ENCODE peak calls at places on chromosomes 16 and 17, in five cellular contexts. One of them, this sample, is unnamed.

GRCh38 chr16:54034684-54035083 is 251.9 kb downstream of the IRX3 start:
- DNase-seq in anterior cingulate cortex: no peak
- DNase-seq in glutamatergic neuron: no peak
- DNase-seq in HFFc6: no peak
- DNase-seq in activated T-helper 1 cell treated with Interleukin-2 at 50 U/mL for 16 hours: no peak
- DNase-seq in this sample: no peak

GRCh38 chr17:16988749-16989229 is 16.9 kb upstream of the TNFRSF13B start:
- DNase-seq in anterior cingulate cortex: no peak
- DNase-seq in HFFc6: no peak
- DNase-seq in activated T-helper 1 cell treated with Interleukin-2 at 50 U/mL for 16 hours: no peak
- DNase-seq in glutamatergic neuron: no peak
- DNase-seq in this sample: no peak

GRCh38 chr17:12627177-12627629 is 38.5 kb upstream of the MYOCD start:
- DNase-seq in HFFc6: peak
- DNase-seq in anterior cingulate cortex: no peak
- DNase-seq in activated T-helper 1 cell treated with Interleukin-2 at 50 U/mL for 16 hours: no peak
- DNase-seq in glutamatergic neuron: no peak
- DNase-seq in this sample: no peak

GRCh38 chr17:74755533-74755932 is 7.1 kb downstream of the NHERF1 start:
- DNase-seq in activated T-helper 1 cell treated with Interleukin-2 at 50 U/mL for 16 hours: no peak
- DNase-seq in anterior cingulate cortex: no peak
- DNase-seq in HFFc6: no peak
- DNase-seq in glutamatergic neuron: no peak
- DNase-seq in this sample: no peak

GRCh38 chr17:43905400-43905984 is 1.8 kb downstream of the MPP2 start:
- DNase-seq in glutamatergic neuron: no peak
- DNase-seq in activated T-helper 1 cell treated with Interleukin-2 at 50 U/mL for 16 hours: no peak
- DNase-seq in anterior cingulate cortex: no peak
- DNase-seq in HFFc6: no peak
- DNase-seq in this sample: no peak

GRCh38 chr17:71792966-71793365 is 327.9 kb upstream of the SOX9 start:
- DNase-seq in anterior cingulate cortex: no peak
- DNase-seq in glutamatergic neuron: no peak
- DNase-seq in activated T-helper 1 cell treated with Interleukin-2 at 50 U/mL for 16 hours: no peak
- DNase-seq in HFFc6: peak
- DNase-seq in this sample: no peak

GRCh38 chr17:7294614-7295153 is at the start of gene YBX2:
- DNase-seq in anterior cingulate cortex: no peak
- DNase-seq in glutamatergic neuron: peak
- DNase-seq in activated T-helper 1 cell treated with Interleukin-2 at 50 U/mL for 16 hours: peak
- DNase-seq in HFFc6: no peak
- DNase-seq in this sample: no peak

GRCh38 chr17:81027038-81027437 is 7.9 kb upstream of the BAIAP2 start:
- DNase-seq in activated T-helper 1 cell treated with Interleukin-2 at 50 U/mL for 16 hours: no peak
- DNase-seq in glutamatergic neuron: no peak
- DNase-seq in HFFc6: no peak
- DNase-seq in anterior cingulate cortex: no peak
- DNase-seq in this sample: no peak

GRCh38 chr16:56910114-56910511 is 21.8 kb upstream of the HERPUD1 start:
- DNase-seq in activated T-helper 1 cell treated with Interleukin-2 at 50 U/mL for 16 hours: no peak
- DNase-seq in glutamatergic neuron: no peak
- DNase-seq in anterior cingulate cortex: no peak
- DNase-seq in HFFc6: no peak
- DNase-seq in this sample: no peak

GRCh38 chr17:19651461-19652238 is 3.1 kb downstream of the ALDH3A2 start:
- DNase-seq in glutamatergic neuron: no peak
- DNase-seq in activated T-helper 1 cell treated with Interleukin-2 at 50 U/mL for 16 hours: no peak
- DNase-seq in HFFc6: no peak
- DNase-seq in anterior cingulate cortex: no peak
- DNase-seq in this sample: no peak

GRCh38 chr17:74521701-74522201 is 9.5 kb downstream of the CD300LB start:
- DNase-seq in glutamatergic neuron: no peak
- DNase-seq in activated T-helper 1 cell treated with Interleukin-2 at 50 U/mL for 16 hours: no peak
- DNase-seq in anterior cingulate cortex: no peak
- DNase-seq in HFFc6: no peak
- DNase-seq in this sample: peak

GRCh38 chr16:77788196-77789084 is at the start of gene VAT1L:
- DNase-seq in anterior cingulate cortex: peak
- DNase-seq in activated T-helper 1 cell treated with Interleukin-2 at 50 U/mL for 16 hours: no peak
- DNase-seq in HFFc6: no peak
- DNase-seq in glutamatergic neuron: peak
- DNase-seq in this sample: peak

GRCh38 chr17:32103476-32104113 is 38.7 kb upstream of the RHOT1 start:
- DNase-seq in activated T-helper 1 cell treated with Interleukin-2 at 50 U/mL for 16 hours: no peak
- DNase-seq in glutamatergic neuron: no peak
- DNase-seq in HFFc6: no peak
- DNase-seq in anterior cingulate cortex: no peak
- DNase-seq in this sample: no peak

GRCh38 chr17:40366076-40366860 is 1.7 kb upstream of the GJD3 start:
- DNase-seq in glutamatergic neuron: no peak
- DNase-seq in HFFc6: no peak
- DNase-seq in activated T-helper 1 cell treated with Interleukin-2 at 50 U/mL for 16 hours: no peak
- DNase-seq in anterior cingulate cortex: no peak
- DNase-seq in this sample: no peak

GRCh38 chr16:1296688-1297412 is 12.6 kb upstream of the UBE2I start:
- DNase-seq in anterior cingulate cortex: no peak
- DNase-seq in HFFc6: peak
- DNase-seq in activated T-helper 1 cell treated with Interleukin-2 at 50 U/mL for 16 hours: no peak
- DNase-seq in glutamatergic neuron: no peak
- DNase-seq in this sample: no peak

GRCh38 chr17:44380767-44381166 is 8.7 kb downstream of the ITGA2B start:
- DNase-seq in glutamatergic neuron: no peak
- DNase-seq in HFFc6: no peak
- DNase-seq in anterior cingulate cortex: no peak
- DNase-seq in activated T-helper 1 cell treated with Interleukin-2 at 50 U/mL for 16 hours: no peak
- DNase-seq in this sample: no peak

GRCh38 chr17:81445642-81446500 is 50.6 kb downstream of the BAHCC1 start:
- DNase-seq in activated T-helper 1 cell treated with Interleukin-2 at 50 U/mL for 16 hours: no peak
- DNase-seq in HFFc6: no peak
- DNase-seq in anterior cingulate cortex: no peak
- DNase-seq in glutamatergic neuron: no peak
- DNase-seq in this sample: no peak

GRCh38 chr16:48963306-48963705 is 318.3 kb downstream of the CBLN1 start:
- DNase-seq in HFFc6: peak
- DNase-seq in glutamatergic neuron: no peak
- DNase-seq in activated T-helper 1 cell treated with Interleukin-2 at 50 U/mL for 16 hours: no peak
- DNase-seq in anterior cingulate cortex: no peak
- DNase-seq in this sample: no peak

GRCh38 chr17:17994271-17994670 is 21.6 kb downstream of the DRC3 start:
- DNase-seq in glutamatergic neuron: peak
- DNase-seq in anterior cingulate cortex: no peak
- DNase-seq in activated T-helper 1 cell treated with Interleukin-2 at 50 U/mL for 16 hours: no peak
- DNase-seq in HFFc6: no peak
- DNase-seq in this sample: peak

GRCh38 chr17:2084766-2085647 is 30.1 kb downstream of the HIC1 start:
- DNase-seq in activated T-helper 1 cell treated with Interleukin-2 at 50 U/mL for 16 hours: no peak
- DNase-seq in anterior cingulate cortex: no peak
- DNase-seq in HFFc6: peak
- DNase-seq in glutamatergic neuron: no peak
- DNase-seq in this sample: no peak

GRCh38 chr17:1906622-1907021 is 76.8 kb downstream of the RPA1 start:
- DNase-seq in anterior cingulate cortex: no peak
- DNase-seq in activated T-helper 1 cell treated with Interleukin-2 at 50 U/mL for 16 hours: no peak
- DNase-seq in glutamatergic neuron: no peak
- DNase-seq in HFFc6: no peak
- DNase-seq in this sample: no peak

GRCh38 chr16:14955546-14956231 is 18.4 kb downstream of the NPIPA1 start:
- DNase-seq in activated T-helper 1 cell treated with Interleukin-2 at 50 U/mL for 16 hours: no peak
- DNase-seq in HFFc6: no peak
- DNase-seq in glutamatergic neuron: no peak
- DNase-seq in anterior cingulate cortex: no peak
- DNase-seq in this sample: no peak

GRCh38 chr17:47277921-47278320 is 24.3 kb downstream of the ITGB3 start:
- DNase-seq in activated T-helper 1 cell treated with Interleukin-2 at 50 U/mL for 16 hours: no peak
- DNase-seq in anterior cingulate cortex: no peak
- DNase-seq in HFFc6: no peak
- DNase-seq in glutamatergic neuron: no peak
- DNase-seq in this sample: no peak

GRCh38 chr17:11925271-11926021 is 71.8 kb downstream of the ZNF18 start:
- DNase-seq in anterior cingulate cortex: no peak
- DNase-seq in glutamatergic neuron: no peak
- DNase-seq in HFFc6: no peak
- DNase-seq in activated T-helper 1 cell treated with Interleukin-2 at 50 U/mL for 16 hours: no peak
- DNase-seq in this sample: no peak

GRCh38 chr17:16371742-16372141 is 9.1 kb upstream of the UBB start:
- DNase-seq in activated T-helper 1 cell treated with Interleukin-2 at 50 U/mL for 16 hours: no peak
- DNase-seq in glutamatergic neuron: no peak
- DNase-seq in HFFc6: peak
- DNase-seq in anterior cingulate cortex: no peak
- DNase-seq in this sample: no peak

GRCh38 chr17:14124854-14125253 is 55.5 kb downstream of the COX10 start:
- DNase-seq in HFFc6: no peak
- DNase-seq in anterior cingulate cortex: no peak
- DNase-seq in activated T-helper 1 cell treated with Interleukin-2 at 50 U/mL for 16 hours: no peak
- DNase-seq in glutamatergic neuron: no peak
- DNase-seq in this sample: no peak

GRCh38 chr16:49855822-49856740 is at the start of gene ZNF423:
- DNase-seq in glutamatergic neuron: peak
- DNase-seq in activated T-helper 1 cell treated with Interleukin-2 at 50 U/mL for 16 hours: no peak
- DNase-seq in HFFc6: no peak
- DNase-seq in anterior cingulate cortex: no peak
- DNase-seq in this sample: no peak

GRCh38 chr17:66549312-66549705 is 246.9 kb downstream of the PRKCA start:
- DNase-seq in HFFc6: peak
- DNase-seq in anterior cingulate cortex: no peak
- DNase-seq in glutamatergic neuron: no peak
- DNase-seq in activated T-helper 1 cell treated with Interleukin-2 at 50 U/mL for 16 hours: no peak
- DNase-seq in this sample: no peak

GRCh38 chr17:2076461-2076984 is 21.6 kb downstream of the HIC1 start:
- DNase-seq in HFFc6: no peak
- DNase-seq in activated T-helper 1 cell treated with Interleukin-2 at 50 U/mL for 16 hours: no peak
- DNase-seq in glutamatergic neuron: no peak
- DNase-seq in anterior cingulate cortex: no peak
- DNase-seq in this sample: no peak

GRCh38 chr16:15950167-15950854 is 895 bp downstream of the ABCC1 start:
- DNase-seq in activated T-helper 1 cell treated with Interleukin-2 at 50 U/mL for 16 hours: peak
- DNase-seq in HFFc6: peak
- DNase-seq in glutamatergic neuron: peak
- DNase-seq in anterior cingulate cortex: no peak
- DNase-seq in this sample: no peak

This sample was measured in putamen.